ENCODE peak calls at places on chromosomes 16 and 17, in five cellular contexts. One of them, this sample, is unnamed.

GRCh38 chr17:50636145-50636803 is 1.6 kb downstream of the ABCC3 start:
- DNase-seq in HCT116: no peak
- DNase-seq in H1: no peak
- DNase-seq in K562: no peak
- DNase-seq in HepG2: peak; percentile 84
- DNase-seq in this sample: no peak

GRCh38 chr16:58462997-58463891 is 36.7 kb upstream of the NDRG4 start:
- DNase-seq in HCT116: no peak
- DNase-seq in H1: peak; percentile 70
- DNase-seq in K562: no peak
- DNase-seq in HepG2: no peak
- DNase-seq in this sample: no peak

GRCh38 chr17:48831549-48831883 is 681 bp downstream of the CALCOCO2 start:
- DNase-seq in HCT116: no peak
- DNase-seq in H1: no peak
- DNase-seq in K562: no peak
- DNase-seq in HepG2: no peak
- DNase-seq in this sample: no peak

GRCh38 chr17:20092292-20092867 is 83.2 kb downstream of the SPECC1 start:
- DNase-seq in HCT116: no peak
- DNase-seq in H1: no peak
- DNase-seq in K562: no peak
- DNase-seq in HepG2: no peak
- DNase-seq in this sample: no peak

GRCh38 chr16:53817812-53818211 is 113.9 kb downstream of the FTO start:
- DNase-seq in HCT116: no peak
- DNase-seq in H1: no peak
- DNase-seq in K562: no peak
- DNase-seq in HepG2: no peak
- DNase-seq in this sample: no peak

GRCh38 chr17:17765359-17765758 is 71.4 kb downstream of the SREBF1 start:
- DNase-seq in HCT116: no peak
- DNase-seq in H1: no peak
- DNase-seq in K562: no peak
- DNase-seq in HepG2: no peak
- DNase-seq in this sample: no peak

GRCh38 chr17:78723001-78723796 is 58.9 kb downstream of the CYTH1 start:
- DNase-seq in HCT116: no peak
- DNase-seq in H1: peak; percentile 83
- DNase-seq in K562: no peak
- DNase-seq in HepG2: no peak
- DNase-seq in this sample: peak; percentile 57

GRCh38 chr16:50942143-50942542 is 200.3 kb downstream of the CYLD start:
- DNase-seq in HCT116: no peak
- DNase-seq in H1: no peak
- DNase-seq in K562: no peak
- DNase-seq in HepG2: no peak
- DNase-seq in this sample: no peak

GRCh38 chr16:80577485-80578280 is 36.9 kb downstream of the DYNLRB2 start:
- DNase-seq in HCT116: no peak
- DNase-seq in H1: no peak
- DNase-seq in K562: no peak
- DNase-seq in HepG2: peak; percentile 17
- DNase-seq in this sample: no peak

GRCh38 chr16:12489362-12489761 is 314.3 kb downstream of the CPPED1 start:
- DNase-seq in HCT116: no peak
- DNase-seq in H1: no peak
- DNase-seq in K562: no peak
- DNase-seq in HepG2: no peak
- DNase-seq in this sample: no peak

GRCh38 chr16:28981517-28981916 is 3.3 kb upstream of the LAT start:
- DNase-seq in HCT116: no peak
- DNase-seq in H1: peak; percentile 90
- DNase-seq in K562: peak; percentile 62
- DNase-seq in HepG2: peak; percentile 38
- DNase-seq in this sample: peak; percentile 30

GRCh38 chr17:1905190-1905919 is 75.5 kb downstream of the RPA1 start:
- DNase-seq in HCT116: no peak
- DNase-seq in H1: no peak
- DNase-seq in K562: no peak
- DNase-seq in HepG2: peak; percentile 16
- DNase-seq in this sample: no peak

GRCh38 chr16:73848993-73849392 is 447.6 kb upstream of the PSMD7 start:
- DNase-seq in HCT116: no peak
- DNase-seq in H1: no peak
- DNase-seq in K562: no peak
- DNase-seq in HepG2: no peak
- DNase-seq in this sample: no peak

GRCh38 chr16:48067388-48067787 is 88.4 kb downstream of the ABCC12 start:
- DNase-seq in HCT116: no peak
- DNase-seq in H1: no peak
- DNase-seq in K562: no peak
- DNase-seq in HepG2: peak; percentile 39
- DNase-seq in this sample: no peak

GRCh38 chr16:66523861-66524354 is 26.0 kb downstream of the TK2 start:
- DNase-seq in HCT116: no peak
- DNase-seq in H1: no peak
- DNase-seq in K562: no peak
- DNase-seq in HepG2: no peak
- DNase-seq in this sample: no peak

GRCh38 chr17:17413821-17414220 is 63.0 kb upstream of the MED9 start:
- DNase-seq in HCT116: no peak
- DNase-seq in H1: no peak
- DNase-seq in K562: no peak
- DNase-seq in HepG2: no peak
- DNase-seq in this sample: no peak

GRCh38 chr17:31672161-31672819 is 186.8 kb downstream of the COPRS start:
- DNase-seq in HCT116: no peak
- DNase-seq in H1: no peak
- DNase-seq in K562: no peak
- DNase-seq in HepG2: no peak
- DNase-seq in this sample: no peak

GRCh38 chr16:31141489-31142108 is 6.1 kb upstream of the PRSS8 start:
- DNase-seq in HCT116: no peak
- DNase-seq in H1: no peak
- DNase-seq in K562: peak; percentile 36
- DNase-seq in HepG2: no peak
- DNase-seq in this sample: no peak

GRCh38 chr17:42407289-42407836 is 15.7 kb downstream of the CAVIN1 start:
- DNase-seq in HCT116: no peak
- DNase-seq in H1: peak; percentile 72
- DNase-seq in K562: peak; percentile 66
- DNase-seq in HepG2: peak; percentile 63
- DNase-seq in this sample: no peak

GRCh38 chr16:30115238-30115637 is 1.9 kb upstream of the GDPD3 start:
- DNase-seq in HCT116: no peak
- DNase-seq in H1: no peak
- DNase-seq in K562: no peak
- DNase-seq in HepG2: no peak
- DNase-seq in this sample: no peak

GRCh38 chr17:28972437-28972836 is 21.1 kb upstream of the PHF12 start:
- DNase-seq in HCT116: no peak
- DNase-seq in H1: no peak
- DNase-seq in K562: no peak
- DNase-seq in HepG2: no peak
- DNase-seq in this sample: no peak

GRCh38 chr17:42873321-42873720 is 22.3 kb downstream of the AOC3 start:
- DNase-seq in HCT116: no peak
- DNase-seq in H1: no peak
- DNase-seq in K562: no peak
- DNase-seq in HepG2: peak; percentile 37
- DNase-seq in this sample: no peak

GRCh38 chr16:30142672-30143346 is 19.8 kb upstream of the MAPK3 start:
- DNase-seq in HCT116: no peak
- DNase-seq in H1: no peak
- DNase-seq in K562: peak; percentile 50
- DNase-seq in HepG2: peak; percentile 61
- DNase-seq in this sample: no peak

GRCh38 chr16:4500283-4500682 is 24.1 kb downstream of the HMOX2 start:
- DNase-seq in HCT116: peak; percentile 27
- DNase-seq in H1: no peak
- DNase-seq in K562: no peak
- DNase-seq in HepG2: peak; percentile 39
- DNase-seq in this sample: no peak

GRCh38 chr17:40181205-40181604 is 3.9 kb downstream of the RAPGEFL1 start:
- DNase-seq in HCT116: no peak
- DNase-seq in H1: no peak
- DNase-seq in K562: no peak
- DNase-seq in HepG2: no peak
- DNase-seq in this sample: no peak
- TF ChIP-seq ZNF274 in HCT116: no peak
- TF ChIP-seq ZNF274 in H1: no peak
- TF ChIP-seq ZNF274 in K562: no peak
- TF ChIP-seq ZNF274 in HepG2: no peak
- TF ChIP-seq ZNF274 in this sample: no peak

GRCh38 chr16:88121886-88122580 is 170.8 kb downstream of the BANP start:
- DNase-seq in HCT116: no peak
- DNase-seq in H1: no peak
- DNase-seq in K562: no peak
- DNase-seq in HepG2: no peak
- DNase-seq in this sample: no peak

GRCh38 chr16:88116121-88116900 is 165.1 kb downstream of the BANP start:
- DNase-seq in HCT116: no peak
- DNase-seq in H1: no peak
- DNase-seq in K562: no peak
- DNase-seq in HepG2: no peak
- DNase-seq in this sample: no peak

GRCh38 chr16:88120812-88121211 is 169.6 kb downstream of the BANP start:
- DNase-seq in HCT116: no peak
- DNase-seq in H1: no peak
- DNase-seq in K562: no peak
- DNase-seq in HepG2: no peak
- DNase-seq in this sample: no peak

GRCh38 chr16:88119881-88120280 is 168.6 kb downstream of the BANP start:
- DNase-seq in HCT116: no peak
- DNase-seq in H1: no peak
- DNase-seq in K562: no peak
- DNase-seq in HepG2: no peak
- DNase-seq in this sample: no peak

GRCh38 chr16:88118376-88118775 is 167.1 kb downstream of the BANP start:
- DNase-seq in HCT116: no peak
- DNase-seq in H1: no peak
- DNase-seq in K562: no peak
- DNase-seq in HepG2: no peak
- DNase-seq in this sample: peak; percentile 58
- H3K9ac ChIP-seq in HCT116: no peak overlapping the region
- H3K9ac ChIP-seq in H1: no peak overlapping the region
- H3K9ac ChIP-seq in K562: no peak overlapping the region
- H3K9ac ChIP-seq in HepG2: no peak overlapping the region
- H3K9ac ChIP-seq in this sample: no peak overlapping the region

GRCh38 chr16:303760-304505 is 21.0 kb downstream of the PDIA2 start:
- DNase-seq in HCT116: no peak
- DNase-seq in H1: no peak
- DNase-seq in K562: peak; percentile 14
- DNase-seq in HepG2: no peak
- DNase-seq in this sample: no peak
- TF ChIP-seq ZNF274 in HCT116: no peak
- TF ChIP-seq ZNF274 in H1: no peak
- TF ChIP-seq ZNF274 in K562: no peak
- TF ChIP-seq ZNF274 in HepG2: no peak
- TF ChIP-seq ZNF274 in this sample: no peak

GRCh38 chr17:74215332-74215727 is 2.0 kb downstream of the TTYH2 start:
- DNase-seq in HCT116: no peak
- DNase-seq in H1: no peak
- DNase-seq in K562: no peak
- DNase-seq in HepG2: no peak
- DNase-seq in this sample: no peak

GRCh38 chr17:74213897-74214386 is 571 bp downstream of the TTYH2 start:
- DNase-seq in HCT116: no peak
- DNase-seq in H1: peak; percentile 57
- DNase-seq in K562: no peak
- DNase-seq in HepG2: no peak
- DNase-seq in this sample: no peak

GRCh38 chr17:74216505-74216904 is 3.1 kb downstream of the TTYH2 start:
- DNase-seq in HCT116: no peak
- DNase-seq in H1: no peak
- DNase-seq in K562: no peak
- DNase-seq in HepG2: no peak
- DNase-seq in this sample: no peak

GRCh38 chr17:74212913-74213791 is at the start of gene TTYH2:
- DNase-seq in HCT116: peak; percentile 81
- DNase-seq in H1: peak; percentile 81
- DNase-seq in K562: peak; percentile 90
- DNase-seq in HepG2: peak; percentile 77
- DNase-seq in this sample: peak; percentile 51

DNA sequence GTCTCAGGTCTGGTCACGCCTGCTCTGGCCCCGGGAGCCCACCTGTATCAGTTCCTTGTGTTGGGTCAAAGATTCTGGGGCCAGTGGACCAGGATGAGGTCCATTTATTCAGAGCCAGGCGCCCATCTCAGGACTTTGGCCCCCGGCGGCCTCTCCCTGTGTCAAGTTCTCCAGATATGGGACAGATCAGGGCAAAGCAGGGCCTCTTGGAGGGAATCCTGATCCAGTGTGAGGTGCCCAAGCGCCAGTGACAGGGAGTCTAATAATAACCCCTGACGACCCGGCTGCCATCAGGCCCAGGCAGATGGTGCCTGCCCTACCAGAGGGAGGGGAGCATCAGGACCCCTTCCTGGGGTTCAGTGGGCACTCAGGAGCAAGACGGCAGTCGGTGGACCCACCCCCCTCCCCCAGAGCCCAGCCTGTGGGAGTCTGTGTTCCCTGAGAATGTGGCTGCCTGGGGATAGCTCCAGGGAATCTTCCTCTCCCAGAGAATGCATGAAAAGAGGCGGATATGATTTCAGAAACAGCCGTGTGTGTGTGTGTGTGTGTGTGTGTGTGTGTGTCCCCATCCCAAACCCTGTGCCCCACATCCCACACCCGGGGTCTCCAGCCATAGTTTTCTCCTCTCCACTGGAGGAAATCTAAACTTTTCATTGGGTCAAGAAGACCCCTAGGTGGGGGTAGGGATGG is 1.4 kb downstream of the TTYH2 start:
- DNase-seq in HCT116: no peak
- DNase-seq in H1: no peak
- DNase-seq in K562: no peak
- DNase-seq in HepG2: no peak
- DNase-seq in this sample: no peak
- H3K9ac ChIP-seq in HCT116: peak overlapping the region; percentile 72
- H3K9ac ChIP-seq in H1: no peak overlapping the region
- H3K9ac ChIP-seq in K562: no peak overlapping the region
- H3K9ac ChIP-seq in HepG2: no peak overlapping the region
- H3K9ac ChIP-seq in this sample: peak overlapping the region; percentile 37